ENCODE peak calls at places on chromosomes 13 and 19, in four cellular contexts. G is adrenal gland, O is A549, J is body of pancreas. N is an unnamed sample.

GRCh38 chr13:24135674-24136300 is 24.7 kb upstream of the SPATA13 start:
- DNase-seq in O (no peak), G (no peak), J (no peak), N (no peak)

GRCh38 chr13:98004107-98004506 is 50.6 kb downstream of the IPO5 start:
- DNase-seq in O (no peak), G (no peak), J (no peak), N (no peak)

GRCh38 chr13:76976488-76976887 is 15.4 kb upstream of the CLN5 start:
- DNase-seq in O (no peak), G (no peak), J (no peak), N (no peak)

GRCh38 chr19:19447536-19448237 is 42.2 kb downstream of the GATAD2A start:
- DNase-seq in O (no peak), J (no peak), G (no peak), N (no peak)

GRCh38 chr19:44050740-44051653 is 839 bp upstream of the ZNF223 start:
- DNase-seq in J (peak; percentile 36), O (no peak), G (no peak), N (no peak)

GRCh38 chr13:105262579-105262978 is 1272.9 kb downstream of the EFNB2 start:
- DNase-seq in O (no peak), G (no peak), J (no peak), N (no peak)

GRCh38 chr19:13978306-13978705 is 26.0 kb downstream of the DCAF15 start:
- DNase-seq in G (peak; percentile 60), J (peak; percentile 76), O (no peak), N (peak; percentile 94)

GRCh38 chr13:49308104-49308875 is 60.6 kb downstream of the CDADC1 start:
- DNase-seq in G (peak; percentile 70), O (no peak), J (peak; percentile 82), N (peak; percentile 98)

GRCh38 chr19:55383789-55384575 is at the start of gene TMEM238:
- DNase-seq in J (peak; percentile 73), G (peak; percentile 71), O (peak; percentile 72), N (peak; percentile 83)

GRCh38 chr19:15897738-15898276 is at the start of gene CYP4F2:
- DNase-seq in G (no peak), O (no peak), J (no peak), N (no peak)

GRCh38 chr13:97889803-97890202 is 63.7 kb upstream of the IPO5 start:
- DNase-seq in J (no peak), G (no peak), O (no peak), N (no peak)

GRCh38 chr13:113771709-113772331 is 12.8 kb downstream of the TMEM255B start:
- DNase-seq in J (no peak), G (no peak), O (no peak), N (no peak)

GRCh38 chr13:99467764-99468163 is 33.5 kb upstream of the TM9SF2 start:
- DNase-seq in O (no peak), G (no peak), J (peak; percentile 23), N (no peak)

GRCh38 chr19:35370722-35371121 is at the start of gene GPR42:
- DNase-seq in G (no peak), J (no peak), O (no peak), N (no peak)

GRCh38 chr19:13044160-13044853 is 49.0 kb downstream of the NFIX start:
- DNase-seq in J (no peak), G (no peak), O (no peak), N (no peak)

GRCh38 chr19:48004236-48004635 is 9.8 kb downstream of the ELSPBP1 start:
- DNase-seq in G (no peak), J (no peak), O (no peak), N (no peak)

GRCh38 chr13:46961719-46962118 is 64.9 kb upstream of the HTR2A start:
- DNase-seq in O (peak; percentile 2), G (peak; percentile 17), J (peak; percentile 16), N (no peak)

GRCh38 chr13:107329991-107330390 is 762.1 kb upstream of the ARGLU1 start:
- DNase-seq in J (no peak), G (no peak), O (no peak), N (no peak)

GRCh38 chr13:59970847-59971246 is 192.9 kb downstream of the DIAPH3 start:
- DNase-seq in G (no peak), O (no peak), J (no peak), N (no peak)

GRCh38 chr13:87527036-87527435 is 144.1 kb upstream of the SLITRK5 start:
- DNase-seq in G (no peak), O (no peak), J (no peak), N (no peak)

GRCh38 chr19:5289060-5289990 is 51.3 kb downstream of the PTPRS start:
- DNase-seq in G (no peak), J (no peak), O (no peak), N (no peak)

GRCh38 chr13:111901301-111901905 is 165.5 kb upstream of the SOX1 start:
- DNase-seq in G (no peak), J (no peak), O (no peak), N (peak; percentile 22)

GRCh38 chr19:54311486-54311885 is 1.5 kb downstream of the LILRA5 start:
- DNase-seq in J (no peak), G (no peak), O (no peak), N (no peak)

GRCh38 chr19:6047741-6048231 is 62.5 kb downstream of the RFX2 start:
- DNase-seq in O (no peak), J (peak; percentile 37), G (no peak), N (no peak)

GRCh38 chr19:56139847-56140582 is 1.1 kb upstream of the ZNF444 start:
- DNase-seq in J (no peak), O (peak; percentile 30), G (no peak), N (no peak)

GRCh38 chr13:33676045-33676699 is 141.8 kb upstream of the RFC3 start:
- DNase-seq in J (peak; percentile 74), O (no peak), G (peak; percentile 34), N (no peak)

GRCh38 chr13:106383791-106384190 is 151.7 kb downstream of the EFNB2 start:
- DNase-seq in O (no peak), J (no peak), G (no peak), N (no peak)

GRCh38 chr19:31141301-31141700 is 207.9 kb downstream of the TSHZ3 start:
- DNase-seq in O (no peak), G (no peak), J (no peak), N (no peak)

GRCh38 chr13:67238277-67238859 is 8.2 kb upstream of the PCDH9 start:
- DNase-seq in O (no peak), J (no peak), G (no peak), N (no peak)
- TF ChIP-seq POLR2A in O (no peak), J (no peak), G (no peak), N (no peak)

GRCh38 chr13:20769834-20770233 is 3.9 kb downstream of the EEF1AKMT1 start:
- DNase-seq in O (no peak), G (no peak), J (no peak), N (no peak)
- H3K9me3 ChIP-seq in O (peaks cover 6% of the 10 kb centered on the region), G (peaks cover 14% of the 10 kb centered on the region), J (no peaks in the 10 kb centered on the region), N (no peaks in the 10 kb centered on the region)

DNA sequence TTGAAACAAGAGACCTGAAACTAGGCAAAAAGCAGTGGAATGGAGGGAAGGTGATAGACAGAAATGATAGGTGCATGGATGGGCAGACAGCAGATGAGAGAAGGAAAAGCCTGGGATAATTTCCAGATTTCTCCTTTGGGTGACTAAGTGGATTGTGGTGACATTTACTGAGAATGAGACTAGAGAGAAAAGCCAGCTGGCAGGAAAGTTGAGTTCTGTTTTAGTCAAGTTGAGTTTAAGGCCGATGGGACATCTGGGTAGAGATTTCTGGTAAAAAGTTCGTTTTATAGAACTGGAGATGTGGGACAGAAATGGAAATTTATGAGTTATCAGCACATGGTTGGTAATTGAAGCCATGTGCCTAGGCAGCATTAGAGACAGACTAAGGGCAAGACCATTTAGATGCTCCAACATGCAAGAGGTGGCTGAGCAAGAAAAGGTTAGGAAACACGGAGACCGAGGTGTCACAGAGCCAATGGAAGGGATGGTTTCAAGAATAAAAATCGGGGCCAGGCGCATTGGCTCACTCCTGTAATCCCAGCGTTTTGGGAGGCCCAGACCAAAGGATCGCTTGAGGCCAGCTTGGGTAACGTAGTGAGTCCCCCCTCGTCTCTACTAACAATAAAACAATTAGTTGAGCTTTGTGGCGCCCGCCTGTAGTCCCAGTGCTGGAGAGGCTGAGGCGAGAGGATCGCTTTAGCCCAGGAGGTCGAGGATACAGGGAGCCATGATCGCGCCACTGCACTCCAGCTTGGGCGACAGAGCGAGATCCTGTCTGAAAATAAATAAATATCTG is 9.6 kb upstream of the DGKH start:
- DNase-seq in O (no peak), G (no peak), J (no peak), N (no peak)
- H3K4me3 ChIP-seq in O (no peak overlapping the region), G (no peak overlapping the region), J (no peak overlapping the region), N (peak overlapping the region; percentile 88)

GRCh38 chr13:36346222-36347083 is at the start of gene SPART:
- DNase-seq in J (peak; percentile 93), G (peak; percentile 94), O (peak; percentile 66), N (peak; percentile 97)
- TF ChIP-seq POLR2A in J (peak; percentile 65), G (peak; percentile 54), O (no peak), N (peak; percentile 22)

GRCh38 chr19:21022996-21023395 is 2.5 kb downstream of the ZNF430 start:
- DNase-seq in O (no peak), G (peak; percentile 35), J (no peak), N (no peak)

GRCh38 chr19:21023901-21024300 is 3.4 kb downstream of the ZNF430 start:
- DNase-seq in J (no peak), O (no peak), G (no peak), N (no peak)

GRCh38 chr19:21028969-21029268 is 8.5 kb downstream of the ZNF430 start:
- DNase-seq in G (no peak), J (no peak), O (no peak), N (no peak)
- H3K9me3 ChIP-seq in G (no peaks in the 10 kb centered on the region), J (no peaks in the 10 kb centered on the region), O (peaks cover 12% of the 10 kb centered on the region), N (no peaks in the 10 kb centered on the region)

DNA sequence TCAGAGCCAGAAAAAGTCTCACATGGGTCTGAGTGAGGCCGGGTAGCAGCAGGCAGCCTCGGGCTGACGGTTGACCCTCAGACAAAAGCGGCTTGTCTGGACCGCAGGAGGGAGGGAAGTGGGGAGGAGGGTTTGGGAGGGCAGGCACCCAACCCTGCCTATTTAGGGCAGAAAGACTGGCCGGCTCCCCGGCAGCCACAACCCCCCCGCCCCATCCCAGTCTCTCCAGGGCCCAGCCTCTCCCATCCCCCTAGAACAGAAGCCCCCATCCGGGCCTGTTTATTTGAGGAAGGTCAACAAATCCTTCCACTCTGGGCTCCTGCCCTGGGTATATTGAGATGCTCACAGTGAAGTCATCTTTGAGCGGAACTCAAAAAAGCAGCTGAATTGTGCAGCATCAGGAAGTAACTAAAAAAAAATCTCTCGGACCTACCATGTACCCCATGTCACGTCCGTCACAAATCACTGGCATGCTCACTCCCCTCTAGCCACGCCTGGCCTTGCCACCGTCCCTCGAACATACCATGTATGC is 6.3 kb downstream of the DACT3 start:
- DNase-seq in O (no peak), G (no peak), J (no peak), N (peak; percentile 80)
- H3K4me3 ChIP-seq in O (no peak overlapping the region), G (no peak overlapping the region), J (no peak overlapping the region), N (peak overlapping the region; percentile 21)

N was measured in sigmoid colon.